ENCODE peak calls at places on chromosomes 12 and 14, in four cellular contexts. I is lung, X is A549, M is IMR-90. H is an unnamed sample.

GRCh38 chr12:6936642-6937480 is 6.8 kb upstream of the RNU7-1 start:
- DNase-seq in M (no peak), I (no peak), X (no peak), H (no peak)

GRCh38 chr14:57502581-57503254 is 9.1 kb upstream of the CCDC198 start:
- DNase-seq in M (no peak), X (no peak), I (no peak), H (no peak)

GRCh38 chr12:111578276-111578970 is 20.7 kb downstream of the ATXN2 start:
- DNase-seq in X (peak; percentile 64), M (peak; percentile 91), I (no peak), H (no peak)

GRCh38 chr12:122615780-122616179 is 87.4 kb downstream of the HCAR2 start:
- DNase-seq in X (no peak), M (no peak), I (no peak), H (no peak)

GRCh38 chr12:29893002-29893401 is 109.3 kb upstream of the TMTC1 start:
- DNase-seq in M (no peak), X (no peak), I (no peak), H (no peak)

GRCh38 chr12:29238822-29239291 is 89.8 kb downstream of the FAR2 start:
- DNase-seq in M (peak; percentile 34), I (no peak), X (no peak), H (no peak)

GRCh38 chr14:63475761-63476160 is 67.4 kb downstream of the PPP2R5E start:
- DNase-seq in I (no peak), X (no peak), M (no peak), H (no peak)

GRCh38 chr14:96227428-96227827 is 22.8 kb downstream of the BDKRB2 start:
- DNase-seq in M (no peak), X (no peak), I (no peak), H (no peak)

GRCh38 chr14:92645841-92646478 is 102.5 kb downstream of the LGMN start:
- DNase-seq in X (no peak), M (peak; percentile 92), I (no peak), H (no peak)

GRCh38 chr14:65600742-65601141 is 188.2 kb downstream of the FUT8 start:
- DNase-seq in M (no peak), I (no peak), X (no peak), H (no peak)

GRCh38 chr12:88559772-88560171 is 20.5 kb downstream of the KITLG start:
- DNase-seq in X (no peak), M (no peak), I (no peak), H (no peak)

GRCh38 chr14:104294628-104294982 is 156.2 kb downstream of the KIF26A start:
- DNase-seq in X (no peak), M (no peak), I (no peak), H (no peak)

GRCh38 chr12:94186461-94187237 is 38.3 kb downstream of the PLXNC1 start:
- DNase-seq in M (peak; percentile 61), X (no peak), I (no peak), H (peak; percentile 18)

GRCh38 chr12:111753144-111753881 is 13.4 kb upstream of the ALDH2 start:
- DNase-seq in I (peak; percentile 59), X (peak; percentile 82), M (peak; percentile 61), H (no peak)

GRCh38 chr14:58805605-58806358 is 168.0 kb downstream of the DACT1 start:
- DNase-seq in M (peak; percentile 44), X (no peak), I (no peak), H (no peak)

GRCh38 chr12:78096909-78097597 is 266.4 kb downstream of the NAV3 start:
- DNase-seq in I (no peak), M (peak; percentile 69), X (no peak), H (no peak)

GRCh38 chr12:4745249-4745648 is 25.0 kb downstream of the GALNT8 start:
- DNase-seq in I (no peak), M (no peak), X (no peak), H (no peak)

GRCh38 chr12:124457287-124458219 is 109.9 kb downstream of the NCOR2 start:
- DNase-seq in M (peak; percentile 44), X (no peak), I (peak; percentile 67), H (peak; percentile 92)

GRCh38 chr12:23621910-23622309 is 327.6 kb downstream of the SOX5 start:
- DNase-seq in I (no peak), M (no peak), X (no peak), H (no peak)

GRCh38 chr12:132481345-132481744 is 8.6 kb upstream of the FBRSL1 start:
- DNase-seq in I (no peak), X (no peak), M (no peak), H (no peak)

GRCh38 chr14:106844608-106845285 is 1318.4 kb downstream of the TMEM121 start:
- DNase-seq in X (peak; percentile 53), I (peak; percentile 76), M (no peak), H (peak; percentile 51)

GRCh38 chr12:8913702-8914032 is 642 bp upstream of the PHC1 start:
- DNase-seq in I (no peak), X (no peak), M (no peak), H (no peak)

GRCh38 chr12:81086342-81086741 is 8.5 kb downstream of the ACSS3 start:
- DNase-seq in I (no peak), X (no peak), M (no peak), H (no peak)

GRCh38 chr14:63180017-63180416 is 24.2 kb upstream of the RHOJ start:
- DNase-seq in M (peak; percentile 28), I (no peak), X (no peak), H (no peak)

GRCh38 chr14:98593361-98593761 is 678.6 kb downstream of the BCL11B start:
- DNase-seq in I (peak; percentile 20), X (no peak), M (no peak), H (no peak)

GRCh38 chr12:129540249-129540648 is 363.6 kb downstream of the TMEM132D start:
- DNase-seq in I (no peak), X (no peak), M (no peak), H (no peak)

GRCh38 chr14:36580856-36581831 is 1.3 kb downstream of the NKX2-8 start:
- DNase-seq in M (peak; percentile 16), I (no peak), X (peak; percentile 45), H (no peak)

GRCh38 chr14:99745307-99745951 is 47.8 kb upstream of the EML1 start:
- DNase-seq in M (peak; percentile 93), I (no peak), X (no peak), H (no peak)
- H3K4me1 ChIP-seq in M (peaks cover 18% of the 10 kb centered on the region), I (peaks cover 14% of the 10 kb centered on the region), X (peaks cover 17% of the 10 kb centered on the region), H (peaks cover 56% of the 10 kb centered on the region)

GRCh38 chr14:73461478-73462077 is 3.2 kb upstream of the NUMB start:
- DNase-seq in X (no peak), M (no peak), I (peak; percentile 13), H (no peak)

GRCh38 chr14:73463411-73463810 is 5.1 kb upstream of the NUMB start:
- DNase-seq in X (no peak), M (peak; percentile 98), I (peak; percentile 38), H (peak; percentile 52)

GRCh38 chr14:73462815-73463214 is 4.5 kb upstream of the NUMB start:
- DNase-seq in X (no peak), M (no peak), I (no peak), H (no peak)

GRCh38 chr14:73460691-73461127 is 2.4 kb upstream of the NUMB start:
- DNase-seq in M (peak; percentile 77), I (peak; percentile 27), X (no peak), H (no peak)

GRCh38 chr14:73462078-73462715 is 3.9 kb upstream of the NUMB start:
- DNase-seq in X (peak; percentile 60), M (peak; percentile 43), I (peak; percentile 74), H (peak; percentile 21)
- H3K4me1 ChIP-seq in X (peaks cover 69% of the 10 kb centered on the region), M (peaks cover 23% of the 10 kb centered on the region), I (peaks cover 35% of the 10 kb centered on the region), H (peaks cover 44% of the 10 kb centered on the region)

DNA sequence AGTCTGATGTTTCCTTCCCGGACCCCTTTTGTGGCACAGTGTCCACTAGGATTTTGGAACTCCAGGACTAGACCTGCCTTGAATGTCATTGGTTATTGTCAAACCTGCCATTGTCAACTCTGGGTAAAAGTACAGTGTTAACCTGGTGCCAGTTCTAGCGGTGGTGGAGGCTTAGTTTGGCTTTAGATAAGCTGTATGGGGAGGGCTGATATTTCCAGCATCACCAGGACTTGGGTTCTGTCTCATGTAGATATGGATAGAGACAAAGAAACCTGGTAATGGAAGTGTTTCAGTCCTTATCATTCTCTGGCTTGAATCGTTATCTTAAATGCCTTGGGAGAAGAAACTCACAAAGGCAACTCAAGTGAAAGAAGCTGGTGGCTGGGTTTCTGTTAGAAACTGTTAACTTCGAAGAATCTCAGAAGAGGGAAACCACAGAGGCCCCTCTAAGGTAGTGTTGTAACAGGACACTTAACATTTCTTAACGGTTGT is 10.6 kb downstream of the CHST11 start:
- DNase-seq in M (no peak), X (no peak), I (no peak), H (no peak)
- H3K4me1 ChIP-seq in M (no peaks in the 10 kb centered on the region), X (peaks cover 13% of the 10 kb centered on the region), I (peaks cover 2% of the 10 kb centered on the region), H (peaks cover 5% of the 10 kb centered on the region)

GRCh38 chr12:106137456-106138278 is 1.1 kb downstream of the NUAK1 start:
- DNase-seq in X (no peak), M (peak; percentile 15), I (no peak), H (no peak)
- H3K4me1 ChIP-seq in X (peaks cover 57% of the 10 kb centered on the region), M (peaks cover 22% of the 10 kb centered on the region), I (peaks cover 15% of the 10 kb centered on the region), H (peaks cover 55% of the 10 kb centered on the region)

DNA sequence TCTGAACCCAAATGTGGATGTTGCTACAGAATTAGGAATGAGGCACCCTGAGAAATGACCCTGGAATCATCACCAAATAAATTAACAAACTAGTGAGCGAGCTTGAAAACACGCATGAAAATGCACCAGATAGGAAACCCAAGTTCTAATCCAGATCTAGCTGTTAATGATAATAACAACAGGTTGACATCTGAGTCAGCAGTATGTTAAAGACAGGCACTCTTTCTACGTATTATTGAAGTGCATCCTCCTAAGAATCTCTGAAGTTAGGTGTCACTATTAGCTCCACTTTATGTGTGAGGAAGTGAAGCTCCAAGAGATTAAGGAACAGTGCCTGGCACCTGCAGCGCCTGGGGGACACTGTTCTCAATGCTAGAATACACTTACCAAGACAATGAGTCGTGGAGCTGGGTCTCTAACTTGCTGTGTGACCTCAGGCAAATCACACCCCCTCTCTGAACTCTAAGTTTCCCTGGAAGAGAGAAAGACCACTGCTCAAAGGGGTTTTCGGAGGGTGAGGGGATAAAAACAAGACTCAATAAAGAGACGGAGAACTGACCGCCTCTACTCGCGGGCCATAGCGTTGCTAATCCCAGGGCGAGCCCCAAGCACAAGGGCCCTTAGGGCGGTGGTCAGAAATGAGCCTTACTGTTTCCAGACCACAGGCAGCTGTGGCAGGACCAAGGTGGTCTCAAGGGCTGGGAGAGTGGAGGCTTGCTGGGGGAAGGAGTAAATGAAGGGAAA is 2.1 kb downstream of the SLC6A12 start:
- DNase-seq in M (no peak), I (no peak), X (no peak), H (no peak)
- H3K4me1 ChIP-seq in M (peaks cover 2% of the 10 kb centered on the region), I (no peaks in the 10 kb centered on the region), X (peaks cover 18% of the 10 kb centered on the region), H (no peaks in the 10 kb centered on the region)

H was measured in gastrocnemius medialis.